ENCODE peak calls at places on chromosome 20, in seven cellular contexts. G is cardiac muscle cell, T is brain microvascular endothelial cell, X is choroid plexus epithelial cell, S is fibroblast of the aortic adventitia, N is left ventricle myocardium inferior, J is mucosa of descending colon. Z is an unnamed sample.

GRCh38 chr20:62159835-62160234 is 16.3 kb downstream of the SS18L1 start:
- DNase-seq in G (no peak), J (no peak), X (no peak), N (no peak), S (no peak), T (no peak), Z (no peak)

GRCh38 chr20:380763-381580 is 412 bp downstream of the TRIB3 start:
- DNase-seq in G (peak), X (peak), T (peak), N (peak), S (peak), J (peak), Z (peak)

GRCh38 chr20:59428006-59428405 is 127.6 kb downstream of the EDN3 start:
- DNase-seq in G (no peak), T (no peak), J (no peak), N (no peak), S (no peak), X (no peak), Z (no peak)

GRCh38 chr20:48098099-48098498 is 312.8 kb upstream of the SULF2 start:
- DNase-seq in J (no peak), T (no peak), X (no peak), N (no peak), S (no peak), G (no peak), Z (no peak)

GRCh38 chr20:12012241-12013222 is 94.8 kb downstream of the BTBD3 start:
- DNase-seq in S (peak), T (peak), J (peak), G (peak), N (no peak), X (peak), Z (peak)

GRCh38 chr20:34872604-34873224 is at the start of gene GGT7:
- DNase-seq in N (peak), J (peak), X (peak), G (peak), T (peak), S (peak), Z (peak)

GRCh38 chr20:51945177-51945576 is 142.9 kb upstream of the SALL4 start:
- DNase-seq in X (no peak), S (no peak), J (no peak), N (no peak), G (no peak), T (no peak), Z (no peak)

GRCh38 chr20:1830240-1830639 is 65.0 kb upstream of the SIRPA start:
- DNase-seq in G (peak), T (peak), X (peak), J (no peak), N (peak), S (peak), Z (peak)

GRCh38 chr20:59017493-59018231 is 1.6 kb upstream of the TUBB1 start:
- DNase-seq in X (no peak), T (no peak), G (no peak), N (no peak), S (no peak), J (peak), Z (no peak)

GRCh38 chr20:13741879-13742278 is 42.8 kb downstream of the ESF1 start:
- DNase-seq in X (no peak), T (no peak), G (no peak), N (no peak), S (no peak), J (no peak), Z (no peak)

DNA sequence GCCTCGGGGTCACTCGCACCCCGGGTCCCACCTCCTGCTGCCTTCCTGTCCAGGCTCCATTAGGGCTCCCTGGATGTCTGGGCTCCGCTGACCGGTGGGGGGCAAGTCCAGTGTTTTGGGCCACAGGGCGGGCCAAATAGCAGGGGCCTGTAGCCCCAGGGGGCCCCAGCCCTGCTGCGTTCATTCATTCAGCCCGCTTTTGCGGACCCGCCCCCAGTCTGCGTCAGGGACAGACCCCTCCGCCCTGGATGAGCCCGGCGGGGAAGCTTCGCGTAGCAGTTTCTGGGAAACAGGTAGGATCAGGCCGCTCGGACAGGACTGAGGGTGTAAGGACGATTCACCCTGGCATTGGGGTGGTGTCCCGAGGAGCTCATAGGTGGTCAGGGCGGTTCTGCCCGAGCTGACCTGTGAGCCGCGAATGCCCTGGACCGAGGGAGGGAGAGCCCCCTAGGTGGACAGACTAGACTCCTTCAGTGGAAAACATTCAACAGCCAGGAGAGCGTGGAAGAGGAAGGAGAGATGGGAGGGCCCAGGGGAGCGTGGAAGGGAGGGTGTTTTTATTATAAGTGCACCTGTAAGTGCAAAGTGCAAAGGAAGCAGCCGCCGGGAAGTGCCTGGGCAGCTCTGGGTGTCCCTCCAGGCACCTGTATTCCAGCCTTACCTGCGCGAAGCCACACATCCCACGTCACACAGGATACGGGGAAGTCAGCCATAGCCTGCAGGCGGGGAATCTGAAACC is 619 bp downstream of the ENTPD6 start:
- DNase-seq in X (no peak), T (peak), N (no peak), G (peak), S (no peak), J (peak), Z (peak)
- H3K4me3 ChIP-seq in X (peak), T (peak), N (peak), G (peak), S (peak), J (peak), Z (peak)

GRCh38 chr20:50514035-50514337 is 3.8 kb downstream of the PTPN1 start:
- DNase-seq in N (no peak), T (no peak), S (no peak), J (no peak), G (no peak), X (no peak), Z (no peak)
- H3K4me3 ChIP-seq in N (peak), T (peak), S (no peak), J (no peak), G (no peak), X (peak), Z (no peak)

GRCh38 chr20:8474027-8474668 is 342.1 kb downstream of the PLCB1 start:
- DNase-seq in G (no peak), S (no peak), T (no peak), X (no peak), N (no peak), J (no peak), Z (no peak)

GRCh38 chr20:8476023-8476422 is 344.0 kb downstream of the PLCB1 start:
- DNase-seq in G (no peak), T (no peak), N (no peak), X (no peak), S (no peak), J (no peak), Z (no peak)

DNA sequence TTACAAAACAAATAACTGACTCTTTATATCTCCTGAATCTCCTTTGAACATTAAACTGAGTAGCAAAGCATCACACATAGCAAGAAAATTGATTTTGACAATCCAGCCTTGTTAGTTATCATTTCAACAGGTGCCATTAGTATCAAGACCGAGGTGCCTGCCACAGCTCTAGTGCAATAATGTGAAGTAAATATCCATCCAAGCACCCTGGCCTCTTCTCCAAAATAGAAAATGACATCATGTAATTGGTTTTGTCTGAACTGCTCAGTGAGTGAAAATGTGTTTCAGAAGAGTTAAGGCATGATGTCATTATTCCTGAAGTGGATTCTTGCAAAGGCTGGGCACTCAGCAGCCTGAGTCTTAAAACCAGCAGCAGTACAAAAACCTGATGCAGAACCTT is 341.4 kb downstream of the PLCB1 start:
- DNase-seq in X (no peak), G (no peak), T (no peak), J (no peak), S (peak), N (no peak), Z (no peak)
- H3K4me3 ChIP-seq in X (no peak), G (no peak), T (no peak), J (no peak), S (no peak), N (no peak), Z (no peak)

GRCh38 chr20:22617160-22617559 is 32.8 kb upstream of the FOXA2 start:
- DNase-seq in S (peak), X (no peak), G (peak), N (no peak), T (no peak), J (peak), Z (no peak)

GRCh38 chr20:22619806-22620205 is 35.4 kb upstream of the FOXA2 start:
- DNase-seq in N (no peak), S (no peak), J (no peak), G (no peak), T (no peak), X (no peak), Z (no peak)

GRCh38 chr20:22623211-22623610 is 38.8 kb upstream of the FOXA2 start:
- DNase-seq in J (no peak), X (peak), T (no peak), N (no peak), S (no peak), G (no peak), Z (no peak)

GRCh38 chr20:22619272-22619671 is 34.9 kb upstream of the FOXA2 start:
- DNase-seq in J (no peak), N (no peak), T (no peak), S (no peak), G (no peak), X (no peak), Z (no peak)

GRCh38 chr20:22620342-22620741 is 36.0 kb upstream of the FOXA2 start:
- DNase-seq in J (no peak), T (no peak), X (no peak), N (no peak), S (no peak), G (no peak), Z (no peak)
- H3K4me3 ChIP-seq in J (no peak), T (no peak), X (no peak), N (no peak), S (no peak), G (no peak), Z (no peak)

GRCh38 chr20:44393608-44394519 is 38.4 kb downstream of the HNF4A start:
- DNase-seq in T (no peak), J (no peak), X (no peak), N (no peak), G (no peak), S (no peak), Z (no peak)
- H3K4me3 ChIP-seq in T (no peak), J (no peak), X (no peak), N (no peak), G (no peak), S (no peak), Z (no peak)

DNA sequence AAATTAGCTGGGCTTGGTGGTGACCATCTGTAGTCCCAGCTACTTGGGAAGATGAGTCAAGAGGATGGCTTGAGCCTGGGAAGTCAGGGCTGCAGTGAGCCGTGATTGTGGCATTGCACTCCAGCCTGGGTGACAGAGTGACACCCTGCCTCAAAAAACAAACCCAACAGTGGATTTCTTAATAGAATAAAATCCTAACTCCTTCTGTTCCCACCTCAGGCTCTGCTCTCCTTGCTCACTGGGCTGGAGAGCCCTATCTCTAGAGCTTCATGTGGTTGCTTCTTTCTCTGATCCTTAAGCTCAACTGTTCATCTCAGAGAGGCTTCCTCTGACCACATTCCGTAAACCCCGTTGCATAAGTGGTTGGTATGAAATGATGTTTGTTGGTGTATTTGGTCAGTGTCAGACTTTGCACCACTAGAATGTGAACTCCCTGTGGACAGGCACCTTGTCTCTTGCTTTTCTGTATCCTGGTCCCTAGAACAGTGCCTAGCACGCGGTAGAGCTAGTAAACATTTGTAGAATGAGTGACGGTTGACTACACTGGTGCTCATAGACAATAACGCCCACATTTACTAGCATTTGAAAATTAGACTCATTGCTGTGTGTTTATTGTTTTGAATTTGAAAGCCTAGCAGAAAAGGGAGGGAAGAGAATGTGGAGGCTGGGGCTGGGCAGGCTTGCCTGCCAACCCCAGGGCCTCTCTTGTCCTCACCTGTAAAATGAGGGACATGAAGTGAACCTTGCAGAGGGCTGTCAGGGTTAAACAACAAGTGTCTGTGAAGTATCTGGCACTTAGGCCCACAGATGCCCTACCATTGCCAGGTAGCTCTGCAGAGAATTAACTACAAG is 4.2 kb downstream of the MAPRE1 start:
- DNase-seq in S (peak), T (no peak), J (no peak), X (peak), N (no peak), G (no peak), Z (peak)
- H3K4me3 ChIP-seq in S (no peak), T (no peak), J (no peak), X (no peak), N (no peak), G (no peak), Z (no peak)

GRCh38 chr20:23086056-23086551 is at the start of gene CD93:
- DNase-seq in S (peak), T (peak), J (no peak), N (no peak), X (peak), G (no peak), Z (no peak)

GRCh38 chr20:23085415-23086055 is 589 bp downstream of the CD93 start:
- DNase-seq in S (no peak), T (no peak), N (no peak), J (no peak), X (no peak), G (no peak), Z (no peak)

GRCh38 chr20:23086931-23087411 is 847 bp upstream of the CD93 start:
- DNase-seq in N (peak), G (no peak), S (no peak), J (no peak), X (no peak), T (no peak), Z (no peak)

GRCh38 chr20:23088891-23089290 is 2.8 kb upstream of the CD93 start:
- DNase-seq in X (no peak), S (no peak), T (no peak), J (no peak), G (no peak), N (no peak), Z (no peak)

GRCh38 chr20:23087587-23088275 is 1.6 kb upstream of the CD93 start:
- DNase-seq in N (no peak), T (no peak), X (no peak), G (no peak), S (no peak), J (no peak), Z (no peak)
- H3K4me3 ChIP-seq in N (no peak), T (no peak), X (no peak), G (no peak), S (no peak), J (no peak), Z (no peak)

GRCh38 chr20:3156811-3157619 is 2.6 kb downstream of the FASTKD5 start:
- DNase-seq in G (no peak), X (peak), N (no peak), J (no peak), S (peak), T (no peak), Z (no peak)
- H3K4me3 ChIP-seq in G (no peak), X (no peak), N (peak), J (no peak), S (no peak), T (no peak), Z (no peak)

GRCh38 chr20:63454729-63455567 is 17.5 kb downstream of the KCNQ2 start:
- DNase-seq in T (no peak), S (no peak), G (no peak), N (no peak), X (no peak), J (no peak), Z (no peak)
- H3K4me3 ChIP-seq in T (no peak), S (no peak), G (no peak), N (peak), X (no peak), J (no peak), Z (no peak)

Z was measured in fibroblast of villous mesenchyme.